ENCODE peak calls at places on chromosomes 4 and X, in five cellular contexts. One of them, this sample, is unnamed.

GRCh38 chrX:39975094-39975865 is 122.5 kb downstream of the BCOR start:
- DNase-seq in anterior cingulate cortex: no peak
- DNase-seq in right lobe of liver: no peak
- DNase-seq in heart left ventricle: no peak
- DNase-seq in NCI-H1092 treated with DMSO at 0.1 percent for 48 hours: no peak
- DNase-seq in this sample: no peak

GRCh38 chr4:124727331-124727730 is 14.8 kb upstream of the ANKRD50 start:
- DNase-seq in anterior cingulate cortex: no peak
- DNase-seq in right lobe of liver: no peak
- DNase-seq in heart left ventricle: no peak
- DNase-seq in NCI-H1092 treated with DMSO at 0.1 percent for 48 hours: no peak
- DNase-seq in this sample: no peak

GRCh38 chrX:1292581-1293310 is 24.1 kb downstream of the CSF2RA start:
- DNase-seq in anterior cingulate cortex: no peak
- DNase-seq in right lobe of liver: no peak
- DNase-seq in heart left ventricle: no peak
- DNase-seq in NCI-H1092 treated with DMSO at 0.1 percent for 48 hours: no peak
- DNase-seq in this sample: no peak

GRCh38 chr4:174629265-174629664 is 107.0 kb upstream of the HPGD start:
- DNase-seq in anterior cingulate cortex: no peak
- DNase-seq in right lobe of liver: no peak
- DNase-seq in heart left ventricle: no peak
- DNase-seq in NCI-H1092 treated with DMSO at 0.1 percent for 48 hours: no peak
- DNase-seq in this sample: no peak

GRCh38 chrX:74445099-74445498 is 23.8 kb downstream of the SLC16A2 start:
- DNase-seq in anterior cingulate cortex: no peak
- DNase-seq in right lobe of liver: no peak
- DNase-seq in heart left ventricle: no peak
- DNase-seq in NCI-H1092 treated with DMSO at 0.1 percent for 48 hours: no peak
- DNase-seq in this sample: no peak

GRCh38 chrX:110143454-110144210 is 140.7 kb downstream of the TMEM164 start:
- DNase-seq in anterior cingulate cortex: no peak
- DNase-seq in right lobe of liver: no peak
- DNase-seq in heart left ventricle: no peak
- DNase-seq in NCI-H1092 treated with DMSO at 0.1 percent for 48 hours: no peak
- DNase-seq in this sample: peak

GRCh38 chr4:45876235-45876890 is 247.5 kb downstream of the GABRG1 start:
- DNase-seq in anterior cingulate cortex: no peak
- DNase-seq in right lobe of liver: no peak
- DNase-seq in heart left ventricle: no peak
- DNase-seq in NCI-H1092 treated with DMSO at 0.1 percent for 48 hours: no peak
- DNase-seq in this sample: no peak

GRCh38 chr4:156193800-156194199 is 240.1 kb upstream of the CTSO start:
- DNase-seq in anterior cingulate cortex: no peak
- DNase-seq in right lobe of liver: peak
- DNase-seq in heart left ventricle: no peak
- DNase-seq in NCI-H1092 treated with DMSO at 0.1 percent for 48 hours: peak
- DNase-seq in this sample: no peak

GRCh38 chr4:129623233-129623632 is 527.3 kb downstream of the C4orf33 start:
- DNase-seq in anterior cingulate cortex: no peak
- DNase-seq in right lobe of liver: no peak
- DNase-seq in heart left ventricle: no peak
- DNase-seq in NCI-H1092 treated with DMSO at 0.1 percent for 48 hours: no peak
- DNase-seq in this sample: no peak

GRCh38 chr4:185625503-185625902 is 90.2 kb upstream of the PDLIM3 start:
- DNase-seq in anterior cingulate cortex: no peak
- DNase-seq in right lobe of liver: no peak
- DNase-seq in heart left ventricle: no peak
- DNase-seq in NCI-H1092 treated with DMSO at 0.1 percent for 48 hours: no peak
- DNase-seq in this sample: no peak

GRCh38 chrX:18220786-18221185 is at the start of gene BEND2:
- DNase-seq in anterior cingulate cortex: no peak
- DNase-seq in right lobe of liver: no peak
- DNase-seq in heart left ventricle: no peak
- DNase-seq in NCI-H1092 treated with DMSO at 0.1 percent for 48 hours: no peak
- DNase-seq in this sample: no peak

GRCh38 chr4:39825090-39825489 is 127.2 kb downstream of the UBE2K start:
- DNase-seq in anterior cingulate cortex: no peak
- DNase-seq in right lobe of liver: no peak
- DNase-seq in heart left ventricle: no peak
- DNase-seq in NCI-H1092 treated with DMSO at 0.1 percent for 48 hours: no peak
- DNase-seq in this sample: no peak

GRCh38 chr4:83036991-83037390 is 2.0 kb downstream of the COPS4 start:
- DNase-seq in anterior cingulate cortex: no peak
- DNase-seq in right lobe of liver: no peak
- DNase-seq in heart left ventricle: no peak
- DNase-seq in NCI-H1092 treated with DMSO at 0.1 percent for 48 hours: no peak
- DNase-seq in this sample: no peak

GRCh38 chrX:134544189-134544588 is 84.2 kb downstream of the HPRT1 start:
- DNase-seq in anterior cingulate cortex: no peak
- DNase-seq in right lobe of liver: no peak
- DNase-seq in heart left ventricle: no peak
- DNase-seq in NCI-H1092 treated with DMSO at 0.1 percent for 48 hours: no peak
- DNase-seq in this sample: no peak

GRCh38 chr4:185920691-185921260 is 108.8 kb upstream of the SORBS2 start:
- DNase-seq in anterior cingulate cortex: no peak
- DNase-seq in right lobe of liver: no peak
- DNase-seq in heart left ventricle: no peak
- DNase-seq in NCI-H1092 treated with DMSO at 0.1 percent for 48 hours: no peak
- DNase-seq in this sample: no peak

GRCh38 chrX:130799393-130799792 is 103.6 kb downstream of the ENOX2 start:
- DNase-seq in anterior cingulate cortex: no peak
- DNase-seq in right lobe of liver: no peak
- DNase-seq in heart left ventricle: no peak
- DNase-seq in NCI-H1092 treated with DMSO at 0.1 percent for 48 hours: no peak
- DNase-seq in this sample: peak

GRCh38 chr4:103118171-103118570 is 18.5 kb upstream of the BDH2 start:
- DNase-seq in anterior cingulate cortex: no peak
- DNase-seq in right lobe of liver: no peak
- DNase-seq in heart left ventricle: no peak
- DNase-seq in NCI-H1092 treated with DMSO at 0.1 percent for 48 hours: no peak
- DNase-seq in this sample: no peak

GRCh38 chr4:77025643-77026321 is 50.0 kb downstream of the CCNI start:
- DNase-seq in anterior cingulate cortex: no peak
- DNase-seq in right lobe of liver: no peak
- DNase-seq in heart left ventricle: no peak
- DNase-seq in NCI-H1092 treated with DMSO at 0.1 percent for 48 hours: no peak
- DNase-seq in this sample: no peak

GRCh38 chrX:12981880-12982279 is 7.0 kb downstream of the TMSB4X start:
- DNase-seq in anterior cingulate cortex: no peak
- DNase-seq in right lobe of liver: no peak
- DNase-seq in heart left ventricle: no peak
- DNase-seq in NCI-H1092 treated with DMSO at 0.1 percent for 48 hours: no peak
- DNase-seq in this sample: no peak

GRCh38 chrX:149831473-149831872 is 49.5 kb upstream of the MAGEA8 start:
- DNase-seq in anterior cingulate cortex: no peak
- DNase-seq in right lobe of liver: no peak
- DNase-seq in heart left ventricle: no peak
- DNase-seq in NCI-H1092 treated with DMSO at 0.1 percent for 48 hours: no peak
- DNase-seq in this sample: no peak